ENCODE peak calls at places on chromosomes 5 and 9, in seven cellular contexts. One of them, this sample, is unnamed.

GRCh38 chr5:128015478-128015877 is 68.1 kb upstream of the SLC12A2 start:
- DNase-seq in activated CD4-positive, alpha-beta T cell treated with anti-CD3 and anti-CD28 coated beads, Interleukin-2, amount 50 U/mL, for 1 hour: no peak
- DNase-seq in T47D: no peak
- DNase-seq in fibroblast of pulmonary artery: no peak
- DNase-seq in NCI-H446 treated with DMSO at 0.1 percent for 48 hours: no peak
- DNase-seq in AG04450: no peak
- DNase-seq in coronary artery: no peak
- DNase-seq in this sample: no peak

GRCh38 chr9:112029921-112030444 is 133.4 kb downstream of the UGCG start:
- DNase-seq in activated CD4-positive, alpha-beta T cell treated with anti-CD3 and anti-CD28 coated beads, Interleukin-2, amount 50 U/mL, for 1 hour: no peak
- DNase-seq in T47D: no peak
- DNase-seq in fibroblast of pulmonary artery: peak
- DNase-seq in NCI-H446 treated with DMSO at 0.1 percent for 48 hours: no peak
- DNase-seq in AG04450: peak
- DNase-seq in coronary artery: no peak
- DNase-seq in this sample: no peak

GRCh38 chr5:16618138-16618897 is 1.5 kb upstream of the RETREG1 start:
- DNase-seq in activated CD4-positive, alpha-beta T cell treated with anti-CD3 and anti-CD28 coated beads, Interleukin-2, amount 50 U/mL, for 1 hour: no peak
- DNase-seq in T47D: no peak
- DNase-seq in fibroblast of pulmonary artery: no peak
- DNase-seq in NCI-H446 treated with DMSO at 0.1 percent for 48 hours: no peak
- DNase-seq in AG04450: no peak
- DNase-seq in coronary artery: no peak
- DNase-seq in this sample: peak

GRCh38 chr5:82164109-82164956 is 113.8 kb downstream of the RPS23 start:
- DNase-seq in activated CD4-positive, alpha-beta T cell treated with anti-CD3 and anti-CD28 coated beads, Interleukin-2, amount 50 U/mL, for 1 hour: no peak
- DNase-seq in T47D: no peak
- DNase-seq in fibroblast of pulmonary artery: peak
- DNase-seq in NCI-H446 treated with DMSO at 0.1 percent for 48 hours: peak
- DNase-seq in AG04450: peak
- DNase-seq in coronary artery: no peak
- DNase-seq in this sample: no peak

GRCh38 chr5:108521841-108522506 is 140.1 kb upstream of the FBXL17 start:
- DNase-seq in activated CD4-positive, alpha-beta T cell treated with anti-CD3 and anti-CD28 coated beads, Interleukin-2, amount 50 U/mL, for 1 hour: no peak
- DNase-seq in T47D: peak
- DNase-seq in fibroblast of pulmonary artery: peak
- DNase-seq in NCI-H446 treated with DMSO at 0.1 percent for 48 hours: peak
- DNase-seq in AG04450: peak
- DNase-seq in coronary artery: no peak
- DNase-seq in this sample: peak

GRCh38 chr9:133403766-133404439 is 13.9 kb downstream of the REXO4 start:
- DNase-seq in activated CD4-positive, alpha-beta T cell treated with anti-CD3 and anti-CD28 coated beads, Interleukin-2, amount 50 U/mL, for 1 hour: peak
- DNase-seq in T47D: peak
- DNase-seq in fibroblast of pulmonary artery: peak
- DNase-seq in NCI-H446 treated with DMSO at 0.1 percent for 48 hours: no peak
- DNase-seq in AG04450: no peak
- DNase-seq in coronary artery: no peak
- DNase-seq in this sample: no peak

GRCh38 chr9:88251903-88252302 is 113.6 kb upstream of the SPATA31C2 start:
- DNase-seq in activated CD4-positive, alpha-beta T cell treated with anti-CD3 and anti-CD28 coated beads, Interleukin-2, amount 50 U/mL, for 1 hour: no peak
- DNase-seq in T47D: no peak
- DNase-seq in fibroblast of pulmonary artery: no peak
- DNase-seq in NCI-H446 treated with DMSO at 0.1 percent for 48 hours: no peak
- DNase-seq in AG04450: no peak
- DNase-seq in coronary artery: no peak
- DNase-seq in this sample: no peak

GRCh38 chr5:73399761-73400160 is 48.8 kb downstream of the FOXD1 start:
- DNase-seq in activated CD4-positive, alpha-beta T cell treated with anti-CD3 and anti-CD28 coated beads, Interleukin-2, amount 50 U/mL, for 1 hour: no peak
- DNase-seq in T47D: no peak
- DNase-seq in fibroblast of pulmonary artery: no peak
- DNase-seq in NCI-H446 treated with DMSO at 0.1 percent for 48 hours: no peak
- DNase-seq in AG04450: no peak
- DNase-seq in coronary artery: no peak
- DNase-seq in this sample: no peak

GRCh38 chr9:7083192-7083591 is 325.4 kb downstream of the KDM4C start:
- DNase-seq in activated CD4-positive, alpha-beta T cell treated with anti-CD3 and anti-CD28 coated beads, Interleukin-2, amount 50 U/mL, for 1 hour: no peak
- DNase-seq in T47D: no peak
- DNase-seq in fibroblast of pulmonary artery: no peak
- DNase-seq in NCI-H446 treated with DMSO at 0.1 percent for 48 hours: no peak
- DNase-seq in AG04450: no peak
- DNase-seq in coronary artery: no peak
- DNase-seq in this sample: no peak

GRCh38 chr5:130885718-130886117 is 279.3 kb downstream of the HINT1 start:
- DNase-seq in activated CD4-positive, alpha-beta T cell treated with anti-CD3 and anti-CD28 coated beads, Interleukin-2, amount 50 U/mL, for 1 hour: no peak
- DNase-seq in T47D: no peak
- DNase-seq in fibroblast of pulmonary artery: no peak
- DNase-seq in NCI-H446 treated with DMSO at 0.1 percent for 48 hours: no peak
- DNase-seq in AG04450: no peak
- DNase-seq in coronary artery: no peak
- DNase-seq in this sample: no peak

GRCh38 chr9:21812945-21813568 is 10.6 kb downstream of the MTAP start:
- DNase-seq in activated CD4-positive, alpha-beta T cell treated with anti-CD3 and anti-CD28 coated beads, Interleukin-2, amount 50 U/mL, for 1 hour: peak
- DNase-seq in T47D: peak
- DNase-seq in fibroblast of pulmonary artery: peak
- DNase-seq in NCI-H446 treated with DMSO at 0.1 percent for 48 hours: peak
- DNase-seq in AG04450: no peak
- DNase-seq in coronary artery: no peak
- DNase-seq in this sample: peak